ENCODE peak calls at places on chromosomes 1 and 21, in eight cellular contexts. X, H, A, B, T, V, W and E are unnamed samples.

GRCh38 chr21:45615145-45615711 is 28.3 kb upstream of the PCBP3 start:
- DNase-seq in X (no peak), H (no peak), A (peak), B (peak), T (no peak), V (no peak), W (peak), E (no peak)

GRCh38 chr1:10616696-10617095 is 141.9 kb downstream of the PEX14 start:
- DNase-seq in X (no peak), H (no peak), A (no peak), B (no peak), T (no peak), V (no peak), W (no peak), E (no peak)

GRCh38 chr21:44419679-44420078 is 35.6 kb upstream of the LRRC3 start:
- DNase-seq in X (no peak), H (peak), A (no peak), B (no peak), T (no peak), V (peak), W (no peak), E (no peak)

GRCh38 chr1:203888807-203889251 is 27.4 kb downstream of the SNRPE start:
- DNase-seq in X (no peak), H (no peak), A (peak), B (no peak), T (peak), V (no peak), W (no peak), E (no peak)

GRCh38 chr1:9066945-9067807 is 2.3 kb downstream of the SLC2A5 start:
- DNase-seq in X (no peak), H (no peak), A (peak), B (peak), T (peak), V (peak), W (no peak), E (no peak)

GRCh38 chr1:53478186-53478585 is 19.0 kb downstream of the DMRTB1 start:
- DNase-seq in X (no peak), H (no peak), A (no peak), B (no peak), T (no peak), V (no peak), W (no peak), E (no peak)

GRCh38 chr1:208527197-208527596 is 283.0 kb upstream of the PLXNA2 start:
- DNase-seq in X (no peak), H (no peak), A (no peak), B (no peak), T (no peak), V (no peak), W (no peak), E (no peak)

GRCh38 chr1:25675729-25676476 is 59.3 kb downstream of the MAN1C1 start:
- DNase-seq in X (no peak), H (no peak), A (no peak), B (no peak), T (no peak), V (no peak), W (peak), E (no peak)

GRCh38 chr21:33202464-33203363 is 27.0 kb upstream of the IFNAR2 start:
- DNase-seq in X (no peak), H (no peak), A (no peak), B (peak), T (no peak), V (no peak), W (no peak), E (no peak)

GRCh38 chr1:166079276-166079675 is 87.5 kb downstream of the FAM78B start:
- DNase-seq in X (no peak), H (no peak), A (no peak), B (no peak), T (no peak), V (no peak), W (no peak), E (no peak)

GRCh38 chr21:46002841-46003574 is 21.4 kb downstream of the COL6A1 start:
- DNase-seq in X (no peak), H (no peak), A (no peak), B (no peak), T (no peak), V (peak), W (no peak), E (no peak)

GRCh38 chr1:215418876-215419442 is 148.1 kb upstream of the KCTD3 start:
- DNase-seq in X (no peak), H (no peak), A (no peak), B (no peak), T (no peak), V (no peak), W (no peak), E (no peak)

GRCh38 chr1:245475116-245475515 is 320.3 kb downstream of the KIF26B start:
- DNase-seq in X (no peak), H (no peak), A (peak), B (no peak), T (no peak), V (no peak), W (no peak), E (no peak)

GRCh38 chr21:33185852-33186251 is 43.9 kb upstream of the IFNAR2 start:
- DNase-seq in X (no peak), H (no peak), A (no peak), B (no peak), T (no peak), V (no peak), W (no peak), E (no peak)

GRCh38 chr1:232678185-232678886 is 48.4 kb upstream of the SIPA1L2 start:
- DNase-seq in X (no peak), H (no peak), A (no peak), B (no peak), T (no peak), V (no peak), W (no peak), E (no peak)

GRCh38 chr1:89724369-89725015 is 91.6 kb downstream of the LRRC8C start:
- DNase-seq in X (no peak), H (no peak), A (peak), B (peak), T (no peak), V (peak), W (peak), E (no peak)

GRCh38 chr21:27219068-27219467 is 252.2 kb upstream of the ADAMTS5 start:
- DNase-seq in X (no peak), H (no peak), A (peak), B (no peak), T (no peak), V (no peak), W (no peak), E (no peak)

GRCh38 chr1:155005076-155005971 is 2.7 kb downstream of the ZBTB7B start:
- DNase-seq in X (no peak), H (no peak), A (no peak), B (peak), T (no peak), V (peak), W (no peak), E (no peak)

GRCh38 chr1:226626577-226626956 is 78.0 kb downstream of the STUM start:
- DNase-seq in X (peak), H (peak), A (peak), B (peak), T (peak), V (peak), W (peak), E (peak)

GRCh38 chr1:24304763-24305162 is 14.4 kb upstream of the GRHL3 start:
- DNase-seq in X (no peak), H (no peak), A (no peak), B (no peak), T (no peak), V (no peak), W (no peak), E (no peak)

GRCh38 chr1:24311731-24312130 is 7.4 kb upstream of the GRHL3 start:
- DNase-seq in X (no peak), H (no peak), A (no peak), B (no peak), T (no peak), V (no peak), W (no peak), E (no peak)

GRCh38 chr1:24311234-24311633 is 7.9 kb upstream of the GRHL3 start:
- DNase-seq in X (no peak), H (no peak), A (no peak), B (no peak), T (no peak), V (no peak), W (no peak), E (no peak)

GRCh38 chr1:24309762-24310485 is 9.2 kb upstream of the GRHL3 start:
- DNase-seq in X (no peak), H (no peak), A (peak), B (no peak), T (no peak), V (no peak), W (no peak), E (no peak)

GRCh38 chr1:24308365-24309015 is 10.7 kb upstream of the GRHL3 start:
- DNase-seq in X (no peak), H (no peak), A (peak), B (no peak), T (no peak), V (no peak), W (no peak), E (no peak)
- TF ChIP-seq CTCF in X (no peak), H (peak), A (peak), B (peak), T (peak), V (no peak), W (no peak), E (peak)

GRCh38 chr1:205258313-205259176 is 30.8 kb downstream of the TMCC2 start:
- DNase-seq in X (no peak), H (no peak), A (peak), B (no peak), T (peak), V (no peak), W (peak), E (no peak)
- TF ChIP-seq CTCF in X (no peak), H (no peak), A (no peak), B (no peak), T (no peak), V (no peak), W (no peak), E (no peak)

GRCh38 chr1:159168043-159168442 is 3.4 kb upstream of the CADM3 start:
- DNase-seq in X (no peak), H (no peak), A (no peak), B (no peak), T (no peak), V (no peak), W (no peak), E (no peak)

GRCh38 chr1:159171254-159171687 is at the start of gene CADM3:
- DNase-seq in X (no peak), H (no peak), A (peak), B (no peak), T (no peak), V (no peak), W (no peak), E (peak)

GRCh38 chr1:159171688-159172501 is 480 bp downstream of the CADM3 start:
- DNase-seq in X (peak), H (no peak), A (no peak), B (no peak), T (no peak), V (no peak), W (peak), E (peak)

GRCh38 chr1:159172599-159173291 is 1.3 kb downstream of the CADM3 start:
- DNase-seq in X (no peak), H (no peak), A (no peak), B (no peak), T (no peak), V (peak), W (peak), E (no peak)

GRCh38 chr1:159170639-159171038 is 776 bp upstream of the CADM3 start:
- DNase-seq in X (no peak), H (no peak), A (peak), B (no peak), T (no peak), V (no peak), W (no peak), E (no peak)
- TF ChIP-seq CTCF in X (no peak), H (no peak), A (no peak), B (no peak), T (no peak), V (no peak), W (no peak), E (no peak)

DNA sequence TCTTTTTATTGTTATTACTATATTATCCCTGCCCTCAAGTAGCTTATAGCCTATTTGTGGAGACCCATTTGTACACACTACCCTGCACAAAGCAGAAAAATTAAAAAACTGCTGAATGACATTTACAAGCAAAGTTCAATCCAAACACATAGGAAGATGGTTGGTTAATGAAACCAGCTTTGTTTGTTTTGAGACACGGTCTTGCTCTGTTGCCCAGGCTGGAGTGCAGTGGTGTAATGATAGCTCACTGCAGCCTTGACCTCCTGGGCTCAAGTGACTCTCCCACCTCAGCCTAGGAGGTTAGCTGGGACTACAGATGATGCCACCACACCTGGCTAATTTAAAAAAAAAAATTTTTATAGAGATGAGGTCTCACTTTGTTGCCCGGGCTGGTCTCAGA is 31.6 kb downstream of the TGFB2 start:
- DNase-seq in X (no peak), H (no peak), A (no peak), B (no peak), T (no peak), V (no peak), W (no peak), E (no peak)
- TF ChIP-seq CTCF in X (no peak), H (no peak), A (no peak), B (no peak), T (no peak), V (no peak), W (no peak), E (no peak)

GRCh38 chr1:182525342-182525741 is 63.7 kb downstream of the RNASEL start:
- DNase-seq in X (no peak), H (no peak), A (no peak), B (no peak), T (no peak), V (no peak), W (no peak), E (no peak)

DNA sequence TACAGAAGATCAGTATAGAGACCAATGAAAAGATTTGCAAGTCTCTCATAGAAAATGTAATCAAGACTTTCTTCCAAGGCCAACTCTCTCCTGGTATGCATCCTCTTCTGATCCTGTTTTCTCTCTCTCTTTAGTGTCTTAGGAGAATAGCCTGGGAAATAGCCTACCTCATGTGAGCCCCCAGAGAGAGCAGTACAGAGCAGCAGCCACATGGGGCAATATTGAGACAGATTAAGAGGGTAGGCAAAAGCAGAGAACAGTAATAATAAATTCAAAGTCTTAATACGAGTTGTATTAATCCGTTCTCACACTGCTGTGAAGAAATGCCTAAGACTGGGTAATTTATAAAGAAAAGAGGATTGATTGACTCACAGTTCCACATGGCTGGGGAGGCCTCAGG is 61.4 kb downstream of the RNASEL start:
- DNase-seq in X (no peak), H (no peak), A (peak), B (no peak), T (no peak), V (no peak), W (no peak), E (no peak)
- TF ChIP-seq CTCF in X (no peak), H (peak), A (peak), B (no peak), T (peak), V (no peak), W (no peak), E (no peak)